ENCODE peak calls at places on chromosome 12, in seven cellular contexts. Z is activated CD4-positive, alpha-beta T cell treated with anti-CD3 and anti-CD28 coated beads, Interleukin-2, amount 50 U/mL, for 48 hours; W is prostate gland; F is foreskin melanocyte; E is NCI-H69; T is NCI-H510A treated with DMSO at 0.1 percent for 48 hours; O is renal cortical epithelial cell. Y is an unnamed sample.

GRCh38 chr12:70584332-70584731 is 52.9 kb downstream of the PTPRB start:
- DNase-seq in F (no peak), E (no peak), W (no peak), T (no peak), Z (no peak), O (no peak), Y (no peak)

GRCh38 chr12:45763381-45763780 is 33.9 kb downstream of the ARID2 start:
- DNase-seq in F (no peak), O (no peak), Z (no peak), E (no peak), T (no peak), W (no peak), Y (no peak)

GRCh38 chr12:63021126-63021525 is 86.2 kb upstream of the PPM1H start:
- DNase-seq in T (no peak), E (no peak), W (no peak), F (no peak), O (peak), Z (no peak), Y (no peak)

GRCh38 chr12:120979862-120980696 is 1.7 kb downstream of the HNF1A start:
- DNase-seq in Z (no peak), E (no peak), W (no peak), O (peak), T (no peak), F (no peak), Y (no peak)

GRCh38 chr12:53505086-53505485 is 2.2 kb downstream of the NPFF start:
- DNase-seq in T (no peak), F (no peak), E (no peak), O (no peak), Z (no peak), W (no peak), Y (no peak)

GRCh38 chr12:87127272-87127671 is 871.1 kb upstream of the MGAT4C start:
- DNase-seq in O (no peak), F (no peak), Z (no peak), T (no peak), W (no peak), E (peak), Y (no peak)

GRCh38 chr12:124037341-124037740 is 64.3 kb downstream of the ZNF664 start:
- DNase-seq in E (no peak), T (no peak), W (no peak), F (no peak), Z (no peak), O (no peak), Y (no peak)

GRCh38 chr12:109098142-109098652 is 800 bp downstream of the UNG start:
- DNase-seq in W (no peak), E (no peak), O (no peak), T (no peak), F (no peak), Z (no peak), Y (no peak)

GRCh38 chr12:26741828-26742227 is 91.2 kb downstream of the ITPR2 start:
- DNase-seq in W (no peak), T (peak), E (peak), Z (no peak), O (no peak), F (no peak), Y (no peak)